ENCODE peak calls at places on chromosomes 12 and 14, in nine cellular contexts. E, U, M, A, D, J, Y, R and C are unnamed samples.

GRCh38 chr12:4293299-4293941 is 19.9 kb downstream of the CCND2 start:
- DNase-seq in R (no peak), D (no peak), M (no peak), E (no peak), A (no peak), Y (no peak), J (no peak), U (no peak), C (no peak)

GRCh38 chr14:50087350-50088116 is 28.8 kb downstream of the VCPKMT start:
- DNase-seq in E (no peak), D (no peak), M (no peak), A (no peak), R (no peak), Y (no peak), U (no peak), J (no peak), C (peak)

GRCh38 chr12:59938190-59938962 is 342.5 kb downstream of the SLC16A7 start:
- DNase-seq in A (no peak), D (no peak), J (no peak), E (no peak), R (no peak), U (peak), M (no peak), Y (no peak), C (no peak)

GRCh38 chr12:92330654-92331053 is 185.0 kb upstream of the BTG1 start:
- DNase-seq in J (no peak), D (no peak), R (no peak), Y (no peak), A (no peak), M (no peak), U (no peak), E (no peak), C (no peak)

GRCh38 chr12:2344892-2345291 is 292.1 kb downstream of the CACNA1C start:
- DNase-seq in E (no peak), J (no peak), R (no peak), U (no peak), A (no peak), Y (no peak), D (no peak), M (no peak), C (no peak)

GRCh38 chr12:104507672-104508071 is 50.9 kb downstream of the CHST11 start:
- DNase-seq in D (peak), J (no peak), Y (peak), M (no peak), A (no peak), E (no peak), R (no peak), U (peak), C (no peak)

GRCh38 chr12:52147367-52147972 is 44.3 kb downstream of the KRT80 start:
- DNase-seq in D (no peak), E (no peak), R (no peak), J (no peak), U (peak), A (peak), M (peak), Y (peak), C (no peak)

GRCh38 chr14:93954900-93955891 is 21.2 kb downstream of the ASB2 start:
- DNase-seq in Y (no peak), M (peak), E (peak), U (no peak), A (no peak), D (no peak), R (no peak), J (no peak), C (peak)

GRCh38 chr12:14399871-14400270 is 34.4 kb downstream of the ATF7IP start:
- DNase-seq in A (peak), U (no peak), D (no peak), Y (no peak), M (no peak), E (no peak), R (no peak), J (no peak), C (no peak)

GRCh38 chr12:4482936-4483335 is 37.3 kb upstream of the FGF6 start:
- DNase-seq in D (no peak), U (no peak), Y (no peak), R (no peak), E (no peak), A (no peak), J (no peak), M (no peak), C (no peak)